ENCODE peak calls at places on chromosome 4, in four cellular contexts. A is NCI-H1694 treated with DMSO at 0.1 percent for 48 hours, E is HFF-Myc, T is HT-29. Q is an unnamed sample.

GRCh38 chr4:88981993-88982392 is 75.0 kb downstream of the FAM13A start:
- DNase-seq in A (no peak), E (no peak), T (no peak), Q (no peak)

GRCh38 chr4:140234697-140235060 is 80.7 kb upstream of the MAML3 start:
- DNase-seq in A (no peak), E (no peak), T (no peak), Q (no peak)

GRCh38 chr4:6902318-6903042 is 7.1 kb upstream of the TBC1D14 start:
- DNase-seq in A (no peak), E (no peak), T (no peak), Q (no peak)

GRCh38 chr4:150387983-150388382 is 194.0 kb upstream of the MAB21L2 start:
- DNase-seq in A (no peak), E (no peak), T (no peak), Q (no peak)

GRCh38 chr4:55395529-55396304 is at the start of gene TMEM165:
- DNase-seq in A (peak), E (no peak), T (peak), Q (peak)

GRCh38 chr4:187084696-187085095 is 361.0 kb upstream of the FAT1 start:
- DNase-seq in A (no peak), E (no peak), T (no peak), Q (no peak)

GRCh38 chr4:26238782-26239647 is 81.8 kb upstream of the RBPJ start:
- DNase-seq in A (peak), E (no peak), T (peak), Q (peak)

GRCh38 chr4:109979932-109980717 is 67.4 kb downstream of the EGF start:
- DNase-seq in A (no peak), E (no peak), T (no peak), Q (no peak)

GRCh38 chr4:23485793-23486192 is 404.1 kb downstream of the PPARGC1A start:
- DNase-seq in A (no peak), E (no peak), T (no peak), Q (no peak)

GRCh38 chr4:10856271-10856670 is 171.7 kb upstream of the CLNK start:
- DNase-seq in A (no peak), E (no peak), T (no peak), Q (no peak)

GRCh38 chr4:13988347-13989265 is 361.1 kb upstream of the BOD1L1 start:
- DNase-seq in A (no peak), E (no peak), T (no peak), Q (no peak)

GRCh38 chr4:40227284-40227683 is 30.5 kb downstream of the RHOH start:
- DNase-seq in A (no peak), E (no peak), T (no peak), Q (no peak)

GRCh38 chr4:145792429-145792828 is 112.5 kb downstream of the C4orf51 start:
- DNase-seq in A (no peak), E (no peak), T (no peak), Q (no peak)